ENCODE peak calls at places on chromosomes 3 and 15, in eight cellular contexts. One of them, this sample, is unnamed.

GRCh38 chr15:27074179-27074578 is 103.2 kb downstream of the GABRG3 start:
- DNase-seq in left colon: no peak
- DNase-seq in NAMALWA: no peak
- DNase-seq in activated T-cell treated with anti-CD3 and anti-CD28 coated beads for 4 hours: no peak
- DNase-seq in stimulated activated CD4-positive, alpha-beta T cell treated with anti-CD3 and anti-CD28 coated beads, Interleukin-12 subunit alpha, Interleukin-12 subunit beta, amount 100 ng/mL, for 48 hours: no peak
- DNase-seq in fibroblast of pulmonary artery: no peak
- DNase-seq in Calu3: no peak
- DNase-seq in neural crest cell: no peak
- DNase-seq in this sample: no peak

GRCh38 chr3:69738291-69738690 is 973 bp upstream of the MITF start:
- DNase-seq in left colon: no peak
- DNase-seq in NAMALWA: no peak
- DNase-seq in activated T-cell treated with anti-CD3 and anti-CD28 coated beads for 4 hours: no peak
- DNase-seq in stimulated activated CD4-positive, alpha-beta T cell treated with anti-CD3 and anti-CD28 coated beads, Interleukin-12 subunit alpha, Interleukin-12 subunit beta, amount 100 ng/mL, for 48 hours: no peak
- DNase-seq in fibroblast of pulmonary artery: peak; percentile 20
- DNase-seq in Calu3: no peak
- DNase-seq in neural crest cell: no peak
- DNase-seq in this sample: peak; percentile 52

GRCh38 chr3:52005571-52005986 is 9.9 kb upstream of the RPL29 start:
- DNase-seq in left colon: no peak
- DNase-seq in NAMALWA: no peak
- DNase-seq in activated T-cell treated with anti-CD3 and anti-CD28 coated beads for 4 hours: no peak
- DNase-seq in stimulated activated CD4-positive, alpha-beta T cell treated with anti-CD3 and anti-CD28 coated beads, Interleukin-12 subunit alpha, Interleukin-12 subunit beta, amount 100 ng/mL, for 48 hours: no peak
- DNase-seq in fibroblast of pulmonary artery: peak; percentile 61
- DNase-seq in Calu3: peak; percentile 73
- DNase-seq in neural crest cell: no peak
- DNase-seq in this sample: peak; percentile 53

GRCh38 chr15:92123848-92124631 is 269.6 kb upstream of the ST8SIA2 start:
- DNase-seq in left colon: no peak
- DNase-seq in NAMALWA: no peak
- DNase-seq in activated T-cell treated with anti-CD3 and anti-CD28 coated beads for 4 hours: no peak
- DNase-seq in stimulated activated CD4-positive, alpha-beta T cell treated with anti-CD3 and anti-CD28 coated beads, Interleukin-12 subunit alpha, Interleukin-12 subunit beta, amount 100 ng/mL, for 48 hours: no peak
- DNase-seq in fibroblast of pulmonary artery: no peak
- DNase-seq in Calu3: no peak
- DNase-seq in neural crest cell: no peak
- DNase-seq in this sample: no peak

GRCh38 chr3:188631291-188632010 is 477.5 kb downstream of the LPP start:
- DNase-seq in left colon: no peak
- DNase-seq in NAMALWA: no peak
- DNase-seq in activated T-cell treated with anti-CD3 and anti-CD28 coated beads for 4 hours: no peak
- DNase-seq in stimulated activated CD4-positive, alpha-beta T cell treated with anti-CD3 and anti-CD28 coated beads, Interleukin-12 subunit alpha, Interleukin-12 subunit beta, amount 100 ng/mL, for 48 hours: no peak
- DNase-seq in fibroblast of pulmonary artery: peak; percentile 45
- DNase-seq in Calu3: no peak
- DNase-seq in neural crest cell: no peak
- DNase-seq in this sample: no peak

GRCh38 chr15:52294881-52295420 is 653 bp downstream of the MYO5C start:
- DNase-seq in left colon: peak; percentile 28
- DNase-seq in NAMALWA: no peak
- DNase-seq in activated T-cell treated with anti-CD3 and anti-CD28 coated beads for 4 hours: no peak
- DNase-seq in stimulated activated CD4-positive, alpha-beta T cell treated with anti-CD3 and anti-CD28 coated beads, Interleukin-12 subunit alpha, Interleukin-12 subunit beta, amount 100 ng/mL, for 48 hours: no peak
- DNase-seq in fibroblast of pulmonary artery: no peak
- DNase-seq in Calu3: peak; percentile 17
- DNase-seq in neural crest cell: no peak
- DNase-seq in this sample: peak; percentile 19

GRCh38 chr3:194268659-194269487 is 82.3 kb downstream of the CPN2 start:
- DNase-seq in left colon: no peak
- DNase-seq in NAMALWA: no peak
- DNase-seq in activated T-cell treated with anti-CD3 and anti-CD28 coated beads for 4 hours: no peak
- DNase-seq in stimulated activated CD4-positive, alpha-beta T cell treated with anti-CD3 and anti-CD28 coated beads, Interleukin-12 subunit alpha, Interleukin-12 subunit beta, amount 100 ng/mL, for 48 hours: no peak
- DNase-seq in fibroblast of pulmonary artery: no peak
- DNase-seq in Calu3: no peak
- DNase-seq in neural crest cell: no peak
- DNase-seq in this sample: no peak

GRCh38 chr3:174352227-174352626 is 506.9 kb upstream of the NAALADL2 start:
- DNase-seq in left colon: no peak
- DNase-seq in NAMALWA: no peak
- DNase-seq in activated T-cell treated with anti-CD3 and anti-CD28 coated beads for 4 hours: no peak
- DNase-seq in stimulated activated CD4-positive, alpha-beta T cell treated with anti-CD3 and anti-CD28 coated beads, Interleukin-12 subunit alpha, Interleukin-12 subunit beta, amount 100 ng/mL, for 48 hours: no peak
- DNase-seq in fibroblast of pulmonary artery: no peak
- DNase-seq in Calu3: no peak
- DNase-seq in neural crest cell: no peak
- DNase-seq in this sample: no peak

GRCh38 chr15:101118116-101118515 is 133.7 kb downstream of the CHSY1 start:
- DNase-seq in left colon: no peak
- DNase-seq in NAMALWA: no peak
- DNase-seq in activated T-cell treated with anti-CD3 and anti-CD28 coated beads for 4 hours: no peak
- DNase-seq in stimulated activated CD4-positive, alpha-beta T cell treated with anti-CD3 and anti-CD28 coated beads, Interleukin-12 subunit alpha, Interleukin-12 subunit beta, amount 100 ng/mL, for 48 hours: no peak
- DNase-seq in fibroblast of pulmonary artery: no peak
- DNase-seq in Calu3: no peak
- DNase-seq in neural crest cell: no peak
- DNase-seq in this sample: no peak

GRCh38 chr3:69420781-69421520 is 35.1 kb upstream of the FRMD4B start:
- DNase-seq in left colon: no peak
- DNase-seq in NAMALWA: no peak
- DNase-seq in activated T-cell treated with anti-CD3 and anti-CD28 coated beads for 4 hours: no peak
- DNase-seq in stimulated activated CD4-positive, alpha-beta T cell treated with anti-CD3 and anti-CD28 coated beads, Interleukin-12 subunit alpha, Interleukin-12 subunit beta, amount 100 ng/mL, for 48 hours: no peak
- DNase-seq in fibroblast of pulmonary artery: peak; percentile 72
- DNase-seq in Calu3: no peak
- DNase-seq in neural crest cell: no peak
- DNase-seq in this sample: peak; percentile 92

GRCh38 chr3:111509308-111509707 is 32.7 kb upstream of the CD96 start:
- DNase-seq in left colon: no peak
- DNase-seq in NAMALWA: no peak
- DNase-seq in activated T-cell treated with anti-CD3 and anti-CD28 coated beads for 4 hours: no peak
- DNase-seq in stimulated activated CD4-positive, alpha-beta T cell treated with anti-CD3 and anti-CD28 coated beads, Interleukin-12 subunit alpha, Interleukin-12 subunit beta, amount 100 ng/mL, for 48 hours: no peak
- DNase-seq in fibroblast of pulmonary artery: no peak
- DNase-seq in Calu3: no peak
- DNase-seq in neural crest cell: no peak
- DNase-seq in this sample: no peak

GRCh38 chr15:66619152-66619903 is 53.5 kb upstream of the LCTL start:
- DNase-seq in left colon: peak; percentile 80
- DNase-seq in NAMALWA: peak; percentile 62
- DNase-seq in activated T-cell treated with anti-CD3 and anti-CD28 coated beads for 4 hours: peak; percentile 7
- DNase-seq in stimulated activated CD4-positive, alpha-beta T cell treated with anti-CD3 and anti-CD28 coated beads, Interleukin-12 subunit alpha, Interleukin-12 subunit beta, amount 100 ng/mL, for 48 hours: peak; percentile 26
- DNase-seq in fibroblast of pulmonary artery: peak; percentile 80
- DNase-seq in Calu3: peak; percentile 92
- DNase-seq in neural crest cell: peak; percentile 78
- DNase-seq in this sample: peak; percentile 72

GRCh38 chr3:197713477-197713822 is 23.3 kb downstream of the RUBCN start:
- DNase-seq in left colon: no peak
- DNase-seq in NAMALWA: no peak
- DNase-seq in activated T-cell treated with anti-CD3 and anti-CD28 coated beads for 4 hours: no peak
- DNase-seq in stimulated activated CD4-positive, alpha-beta T cell treated with anti-CD3 and anti-CD28 coated beads, Interleukin-12 subunit alpha, Interleukin-12 subunit beta, amount 100 ng/mL, for 48 hours: no peak
- DNase-seq in fibroblast of pulmonary artery: no peak
- DNase-seq in Calu3: no peak
- DNase-seq in neural crest cell: no peak
- DNase-seq in this sample: no peak

GRCh38 chr3:41369838-41370237 is 170.5 kb downstream of the CTNNB1 start:
- DNase-seq in left colon: no peak
- DNase-seq in NAMALWA: no peak
- DNase-seq in activated T-cell treated with anti-CD3 and anti-CD28 coated beads for 4 hours: no peak
- DNase-seq in stimulated activated CD4-positive, alpha-beta T cell treated with anti-CD3 and anti-CD28 coated beads, Interleukin-12 subunit alpha, Interleukin-12 subunit beta, amount 100 ng/mL, for 48 hours: no peak
- DNase-seq in fibroblast of pulmonary artery: peak; percentile 6
- DNase-seq in Calu3: no peak
- DNase-seq in neural crest cell: no peak
- DNase-seq in this sample: peak; percentile 5

GRCh38 chr3:11718582-11719405 is 75.1 kb upstream of the VGLL4 start:
- DNase-seq in left colon: peak; percentile 63
- DNase-seq in NAMALWA: peak; percentile 87
- DNase-seq in activated T-cell treated with anti-CD3 and anti-CD28 coated beads for 4 hours: peak; percentile 49
- DNase-seq in stimulated activated CD4-positive, alpha-beta T cell treated with anti-CD3 and anti-CD28 coated beads, Interleukin-12 subunit alpha, Interleukin-12 subunit beta, amount 100 ng/mL, for 48 hours: peak; percentile 29
- DNase-seq in fibroblast of pulmonary artery: peak; percentile 51
- DNase-seq in Calu3: peak; percentile 42
- DNase-seq in neural crest cell: peak; percentile 21
- DNase-seq in this sample: peak; percentile 79

GRCh38 chr3:52091566-52092290 is 35.4 kb upstream of the DUSP7 start:
- DNase-seq in left colon: no peak
- DNase-seq in NAMALWA: no peak
- DNase-seq in activated T-cell treated with anti-CD3 and anti-CD28 coated beads for 4 hours: no peak
- DNase-seq in stimulated activated CD4-positive, alpha-beta T cell treated with anti-CD3 and anti-CD28 coated beads, Interleukin-12 subunit alpha, Interleukin-12 subunit beta, amount 100 ng/mL, for 48 hours: no peak
- DNase-seq in fibroblast of pulmonary artery: no peak
- DNase-seq in Calu3: no peak
- DNase-seq in neural crest cell: no peak
- DNase-seq in this sample: no peak

GRCh38 chr15:72092011-72092410 is 25.9 kb downstream of the MYO9A start:
- DNase-seq in left colon: no peak
- DNase-seq in NAMALWA: no peak
- DNase-seq in activated T-cell treated with anti-CD3 and anti-CD28 coated beads for 4 hours: no peak
- DNase-seq in stimulated activated CD4-positive, alpha-beta T cell treated with anti-CD3 and anti-CD28 coated beads, Interleukin-12 subunit alpha, Interleukin-12 subunit beta, amount 100 ng/mL, for 48 hours: no peak
- DNase-seq in fibroblast of pulmonary artery: no peak
- DNase-seq in Calu3: no peak
- DNase-seq in neural crest cell: no peak
- DNase-seq in this sample: no peak

GRCh38 chr15:59923508-59923907 is 80.6 kb upstream of the FOXB1 start:
- DNase-seq in left colon: no peak
- DNase-seq in NAMALWA: no peak
- DNase-seq in activated T-cell treated with anti-CD3 and anti-CD28 coated beads for 4 hours: no peak
- DNase-seq in stimulated activated CD4-positive, alpha-beta T cell treated with anti-CD3 and anti-CD28 coated beads, Interleukin-12 subunit alpha, Interleukin-12 subunit beta, amount 100 ng/mL, for 48 hours: no peak
- DNase-seq in fibroblast of pulmonary artery: no peak
- DNase-seq in Calu3: no peak
- DNase-seq in neural crest cell: no peak
- DNase-seq in this sample: no peak

GRCh38 chr15:40343512-40343911 is 2.8 kb upstream of the CCDC9B start:
- DNase-seq in left colon: no peak
- DNase-seq in NAMALWA: no peak
- DNase-seq in activated T-cell treated with anti-CD3 and anti-CD28 coated beads for 4 hours: no peak
- DNase-seq in stimulated activated CD4-positive, alpha-beta T cell treated with anti-CD3 and anti-CD28 coated beads, Interleukin-12 subunit alpha, Interleukin-12 subunit beta, amount 100 ng/mL, for 48 hours: no peak
- DNase-seq in fibroblast of pulmonary artery: peak; percentile 97
- DNase-seq in Calu3: no peak
- DNase-seq in neural crest cell: no peak
- DNase-seq in this sample: peak; percentile 93

This sample was measured in endothelial cell of umbilical vein.